ENCODE peak calls at places on chromosomes 7 and 10, in four cellular contexts. L is K562, T is prostate gland, S is left ventricle myocardium inferior. R is an unnamed sample.

GRCh38 chr7:94324380-94325120 is 70.1 kb upstream of the COL1A2 start:
- DNase-seq in S (no peak), L (no peak), T (no peak), R (no peak)

GRCh38 chr7:132576723-132577089 is 436 bp upstream of the PLXNA4 start:
- DNase-seq in T (no peak), S (no peak), L (no peak), R (no peak)

GRCh38 chr7:85474234-85474633 is 287.4 kb upstream of the SEMA3D start:
- DNase-seq in T (no peak), S (no peak), L (no peak), R (no peak)

GRCh38 chr7:100983451-100984187 is 14.3 kb downstream of the MUC12 start:
- DNase-seq in L (no peak), T (peak; percentile 84), S (no peak), R (no peak)

GRCh38 chr7:106442476-106442875 is 157.7 kb upstream of the NAMPT start:
- DNase-seq in S (no peak), L (no peak), T (no peak), R (no peak)

GRCh38 chr7:42699415-42700178 is 212.3 kb downstream of the C7orf25 start:
- DNase-seq in T (no peak), L (no peak), S (no peak), R (no peak)

GRCh38 chr7:156932006-156932405 is 17.5 kb upstream of the NOM1 start:
- DNase-seq in S (no peak), L (no peak), T (peak; percentile 27), R (no peak)

GRCh38 chr7:83118347-83119001 is 44.2 kb downstream of the PCLO start:
- DNase-seq in L (no peak), T (no peak), S (no peak), R (no peak)

GRCh38 chr7:150974468-150975391 is 3.4 kb downstream of the KCNH2 start:
- DNase-seq in T (no peak), S (peak; percentile 71), L (peak; percentile 97), R (peak; percentile 44)

GRCh38 chr10:22229756-22230330 is 12.0 kb upstream of the EBLN1 start:
- DNase-seq in S (no peak), L (no peak), T (no peak), R (no peak)

GRCh38 chr10:5694573-5694972 is 9.9 kb downstream of the TASOR2 start:
- DNase-seq in T (no peak), L (no peak), S (no peak), R (no peak)

GRCh38 chr7:17564678-17565209 is 266.3 kb downstream of the AHR start:
- DNase-seq in L (no peak), S (no peak), T (no peak), R (no peak)

GRCh38 chr10:116470768-116471415 is 43.2 kb downstream of the PNLIPRP3 start:
- DNase-seq in T (no peak), S (no peak), L (peak; percentile 8), R (no peak)

GRCh38 chr7:2412587-2413201 is 9.3 kb downstream of the CHST12 start:
- DNase-seq in L (no peak), S (no peak), T (no peak), R (no peak)

GRCh38 chr10:45059632-45060031 is 58.9 kb downstream of the ZNF22 start:
- DNase-seq in T (no peak), S (no peak), L (no peak), R (no peak)

GRCh38 chr10:34305189-34305588 is 509.9 kb downstream of the PARD3 start:
- DNase-seq in L (peak; percentile 13), S (no peak), T (no peak), R (peak; percentile 77)

GRCh38 chr7:27196287-27196739 is 3.6 kb downstream of the HOXA13 start:
- DNase-seq in L (peak; percentile 70), T (peak; percentile 95), S (peak; percentile 83), R (peak; percentile 81)

GRCh38 chr7:4742051-4742573 is 33.3 kb upstream of the AP5Z1 start:
- DNase-seq in L (no peak), T (no peak), S (no peak), R (no peak)

GRCh38 chr10:44183667-44184632 is 200.9 kb downstream of the CXCL12 start:
- DNase-seq in T (no peak), L (no peak), S (no peak), R (peak; percentile 22)

GRCh38 chr7:131546126-131546525 is 10.3 kb downstream of the PODXL start:
- DNase-seq in T (no peak), S (no peak), L (no peak), R (peak; percentile 49)

GRCh38 chr7:128215281-128215680 is 25.8 kb upstream of the LEP start:
- DNase-seq in L (no peak), S (no peak), T (no peak), R (no peak)

GRCh38 chr10:110850990-110851389 is 20.7 kb upstream of the PDCD4 start:
- DNase-seq in S (no peak), T (no peak), L (no peak), R (no peak)

GRCh38 chr7:30920584-30921539 is 9.2 kb downstream of the AQP1 start:
- DNase-seq in S (peak; percentile 72), L (peak; percentile 61), T (no peak), R (no peak)

GRCh38 chr7:114310344-114311118 is 104.1 kb upstream of the FOXP2 start:
- DNase-seq in S (no peak), T (no peak), L (no peak), R (no peak)

GRCh38 chr7:110179037-110179436 is 911.9 kb upstream of the LRRN3 start:
- DNase-seq in S (no peak), T (no peak), L (no peak), R (no peak)

GRCh38 chr10:95353123-95353522 is 62.3 kb upstream of the PDLIM1 start:
- DNase-seq in L (no peak), S (no peak), T (no peak), R (no peak)

GRCh38 chr10:71623098-71623985 is 96.2 kb downstream of the C10orf105 start:
- DNase-seq in T (no peak), S (no peak), L (peak; percentile 81), R (no peak)

GRCh38 chr10:36888925-36889573 is 236.3 kb upstream of the ANKRD30A start:
- DNase-seq in S (no peak), L (peak; percentile 20), T (no peak), R (no peak)

GRCh38 chr10:50968386-50969091 is 83.1 kb upstream of the A1CF start:
- DNase-seq in L (no peak), S (no peak), T (no peak), R (no peak)

GRCh38 chr7:86947956-86948355 is 111.5 kb downstream of the ELAPOR2 start:
- DNase-seq in L (no peak), S (no peak), T (no peak), R (no peak)

DNA sequence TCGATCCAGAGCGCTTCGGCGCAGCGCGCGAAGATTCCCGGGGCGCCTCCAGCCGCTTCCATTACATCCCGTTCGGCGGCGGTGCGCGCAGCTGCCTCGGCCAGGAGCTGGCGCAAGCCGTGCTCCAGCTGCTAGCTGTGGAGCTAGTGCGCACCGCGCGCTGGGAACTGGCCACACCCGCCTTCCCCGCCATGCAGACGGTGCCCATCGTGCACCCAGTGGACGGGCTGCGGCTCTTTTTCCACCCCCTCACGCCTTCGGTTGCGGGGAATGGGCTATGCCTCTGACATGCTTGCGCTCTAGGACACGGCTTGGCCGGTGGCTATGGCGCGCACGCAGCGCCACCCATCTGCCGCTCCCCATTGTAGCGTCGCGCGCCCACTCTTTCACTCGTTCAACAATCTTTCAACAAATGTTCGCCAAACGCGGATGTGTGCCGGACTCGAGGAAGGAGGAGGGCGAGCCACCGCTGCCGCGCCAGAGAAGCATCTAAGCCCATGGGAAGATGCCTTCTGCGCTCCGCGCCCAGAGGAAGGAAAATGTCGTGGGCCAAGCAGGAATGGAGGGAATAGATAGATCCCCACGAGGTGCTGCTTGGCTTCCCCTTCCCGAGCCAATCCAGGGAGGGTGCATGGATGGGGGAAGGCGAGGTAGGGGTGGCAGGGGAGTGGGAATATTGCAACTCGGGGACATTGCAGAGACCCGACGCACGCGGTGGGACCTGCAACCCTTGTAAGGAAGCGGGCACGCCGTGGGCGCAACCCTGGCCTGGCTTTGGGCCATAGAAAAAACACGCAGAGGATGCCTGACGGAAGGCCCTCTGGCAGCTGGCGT is 5.1 kb upstream of the CYP26A1 start:
- DNase-seq in L (no peak), S (no peak), T (no peak), R (no peak)
- TF ChIP-seq CTCF in L (no peak), S (no peak), T (no peak), R (no peak)

GRCh38 chr7:124031919-124032318 is 948 bp downstream of the TMEM229A start:
- DNase-seq in L (no peak), S (no peak), T (no peak), R (no peak)
- H3K27me3 ChIP-seq in L (no peaks in the 10 kb centered on the region), S (peaks cover 64% of the 10 kb centered on the region), T (peaks cover 3% of the 10 kb centered on the region), R (peaks cover 12% of the 10 kb centered on the region)

DNA sequence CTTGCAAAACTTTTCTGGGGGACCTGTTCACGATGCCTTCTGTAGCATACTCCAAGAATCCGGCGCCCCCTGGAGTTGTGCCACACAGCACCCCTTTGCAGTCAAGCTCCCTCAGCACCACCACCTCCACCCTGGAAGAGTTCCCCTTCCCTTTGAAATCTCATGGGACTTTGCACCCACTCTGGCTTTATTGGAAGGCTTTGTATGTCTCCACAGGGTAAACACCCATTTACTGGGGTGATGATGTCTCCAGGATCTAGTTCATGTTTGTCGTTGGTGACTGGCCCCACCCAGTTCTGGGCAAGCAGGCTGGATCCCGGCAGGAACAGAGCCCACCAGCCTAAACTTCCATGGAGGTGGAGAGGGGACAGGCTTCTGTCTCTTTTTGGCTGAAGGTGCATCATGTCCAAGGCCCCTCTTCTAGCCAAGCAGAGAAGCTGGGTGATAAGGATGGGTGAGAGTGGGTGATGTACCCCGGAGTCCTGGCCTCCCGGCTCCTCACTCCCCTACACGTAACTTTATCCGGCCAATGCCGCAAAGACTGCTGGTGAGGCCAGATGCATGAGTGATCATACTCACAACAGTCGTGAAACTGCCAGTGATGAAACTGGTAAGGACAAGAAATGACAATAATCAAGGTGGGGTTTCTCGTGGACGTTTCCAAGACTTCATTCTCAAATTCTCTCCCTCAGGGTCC is 727 bp upstream of the CLDN4 start:
- DNase-seq in S (no peak), T (peak; percentile 44), L (no peak), R (no peak)
- H3K4me3 ChIP-seq in S (no peak overlapping the region), T (peak overlapping the region; percentile 61), L (no peak overlapping the region), R (no peak overlapping the region)

DNA sequence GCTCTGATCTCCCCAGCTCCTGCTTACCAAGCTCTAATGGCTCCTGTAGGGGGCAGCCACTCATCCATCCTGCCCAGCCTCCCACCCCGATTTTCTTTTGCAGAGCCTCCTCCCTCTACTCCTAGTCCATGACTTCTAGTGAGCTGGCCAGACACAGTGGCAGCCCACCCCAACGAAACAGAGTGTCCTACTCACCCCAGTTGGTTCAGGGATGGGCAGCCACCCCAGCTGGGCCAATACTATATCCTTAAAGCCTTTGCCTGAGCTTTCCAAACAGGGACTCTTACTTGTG is 77.1 kb downstream of the GRID1 start:
- DNase-seq in T (no peak), L (peak; percentile 16), S (no peak), R (peak; percentile 14)
- TF ChIP-seq CTCF in T (no peak), L (no peak), S (no peak), R (no peak)